ENCODE peak calls at places on chromosomes 11 and 22, in five cellular contexts. O is sciatic nerve, B is NCI-H2171, Q is cardiac septum, L is WTC11. E is an unnamed sample.

GRCh38 chr22:39314251-39314971 is 5.0 kb downstream of the RPL3 start:
- DNase-seq in O (no peak), B (no peak), Q (no peak), L (no peak), E (no peak)

GRCh38 chr11:63761870-63762661 is 6.5 kb downstream of the ZFTA start:
- DNase-seq in O (peak; percentile 64), B (no peak), Q (no peak), L (peak; percentile 84), E (no peak)

GRCh38 chr22:37309221-37310074 is 27.1 kb downstream of the CYTH4 start:
- DNase-seq in O (no peak), B (no peak), Q (no peak), L (no peak), E (no peak)

GRCh38 chr11:16603245-16603644 is 135.2 kb upstream of the C11orf58 start:
- DNase-seq in O (no peak), B (no peak), Q (no peak), L (peak; percentile 19), E (no peak)

GRCh38 chr11:15278129-15278528 is 163.4 kb downstream of the INSC start:
- DNase-seq in O (no peak), B (no peak), Q (no peak), L (no peak), E (no peak)

GRCh38 chr11:81420668-81421550 is 1312.8 kb downstream of the FAM181B start:
- DNase-seq in O (no peak), B (no peak), Q (no peak), L (no peak), E (no peak)

GRCh38 chr11:120254788-120255518 is 15.0 kb downstream of the POU2F3 start:
- DNase-seq in O (no peak), B (no peak), Q (no peak), L (peak; percentile 68), E (no peak)

GRCh38 chr11:97860237-97860636 is 1160.5 kb upstream of the CNTN5 start:
- DNase-seq in O (no peak), B (no peak), Q (no peak), L (no peak), E (no peak)

GRCh38 chr22:36839356-36840073 is 21.3 kb upstream of the NCF4 start:
- DNase-seq in O (no peak), B (no peak), Q (peak; percentile 3), L (no peak), E (no peak)

GRCh38 chr11:116357769-116358544 is 414.8 kb downstream of the BUD13 start:
- DNase-seq in O (no peak), B (no peak), Q (no peak), L (peak; percentile 83), E (no peak)

GRCh38 chr22:26134654-26135330 is 34.5 kb upstream of the SEZ6L start:
- DNase-seq in O (no peak), B (no peak), Q (no peak), L (peak; percentile 38), E (no peak)

GRCh38 chr11:69483696-69484426 is 2.4 kb downstream of the LINC01488 start:
- DNase-seq in O (no peak), B (no peak), Q (peak; percentile 56), L (peak; percentile 40), E (no peak)

GRCh38 chr11:117830072-117830471 is 5.5 kb upstream of the FXYD2 start:
- DNase-seq in O (no peak), B (no peak), Q (peak; percentile 61), L (no peak), E (no peak)

GRCh38 chr11:100808904-100809491 is 121.9 kb downstream of the ARHGAP42 start:
- DNase-seq in O (no peak), B (no peak), Q (no peak), L (no peak), E (no peak)

GRCh38 chr11:108871867-108872266 is 207.0 kb downstream of the DDX10 start:
- DNase-seq in O (no peak), B (no peak), Q (no peak), L (no peak), E (no peak)

GRCh38 chr11:22832315-22833041 is 2.9 kb upstream of the SVIP start:
- DNase-seq in O (no peak), B (no peak), Q (no peak), L (no peak), E (no peak)

GRCh38 chr11:122711831-122712378 is 56.4 kb downstream of the UBASH3B start:
- DNase-seq in O (no peak), B (no peak), Q (no peak), L (no peak), E (peak; percentile 71)

GRCh38 chr11:662689-663274 is 25.7 kb downstream of the DRD4 start:
- DNase-seq in O (peak; percentile 79), B (no peak), Q (no peak), L (peak; percentile 79), E (no peak)

GRCh38 chr22:36331912-36332622 is 55.7 kb downstream of the MYH9 start:
- DNase-seq in O (peak; percentile 83), B (peak; percentile 72), Q (peak; percentile 88), L (no peak), E (peak; percentile 23)

GRCh38 chr22:20566420-20567260 is 59.2 kb downstream of the MED15 start:
- DNase-seq in O (no peak), B (no peak), Q (peak; percentile 71), L (no peak), E (no peak)

GRCh38 chr11:65700377-65700776 is 11.7 kb upstream of the KAT5 start:
- DNase-seq in O (no peak), B (peak; percentile 46), Q (no peak), L (no peak), E (no peak)

GRCh38 chr11:129146196-129146595 is 45.9 kb downstream of the ARHGAP32 start:
- DNase-seq in O (no peak), B (no peak), Q (no peak), L (no peak), E (no peak)

GRCh38 chr11:115585361-115586024 is 81.3 kb upstream of the CADM1 start:
- DNase-seq in O (no peak), B (no peak), Q (no peak), L (no peak), E (no peak)

GRCh38 chr11:123055132-123055924 is 6.6 kb downstream of the HSPA8 start:
- DNase-seq in O (no peak), B (no peak), Q (no peak), L (no peak), E (peak; percentile 38)

GRCh38 chr22:21628386-21629261 is 1.2 kb downstream of the YDJC start:
- DNase-seq in O (no peak), B (no peak), Q (no peak), L (no peak), E (no peak)

GRCh38 chr11:28490763-28491382 is 382.7 kb downstream of the METTL15 start:
- DNase-seq in O (no peak), B (no peak), Q (no peak), L (no peak), E (no peak)

GRCh38 chr11:116605543-116605942 is 167.2 kb downstream of the BUD13 start:
- DNase-seq in O (no peak), B (no peak), Q (no peak), L (peak; percentile 95), E (no peak)

GRCh38 chr11:118658372-118659313 is 20.8 kb downstream of the TREH start:
- DNase-seq in O (peak; percentile 61), B (no peak), Q (no peak), L (no peak), E (no peak)

GRCh38 chr11:88280673-88281316 is 56.7 kb downstream of the CTSC start:
- DNase-seq in O (no peak), B (no peak), Q (no peak), L (no peak), E (no peak)

GRCh38 chr11:119903821-119904220 is 174.8 kb upstream of the NECTIN1 start:
- DNase-seq in O (no peak), B (no peak), Q (no peak), L (no peak), E (no peak)

GRCh38 chr11:33329705-33330329 is 72.6 kb downstream of the HIPK3 start:
- DNase-seq in O (no peak), B (peak; percentile 27), Q (no peak), L (peak; percentile 25), E (peak; percentile 14)